ENCODE peak calls at places on chromosomes 2 and 18, in four cellular contexts. G is thoracic aorta, Y is Calu3, Q is IMR-90. O is an unnamed sample.

GRCh38 chr2:45833968-45834344 is 182.5 kb downstream of the PRKCE start:
- DNase-seq in G (no peak), Y (no peak), Q (no peak), O (no peak)

GRCh38 chr2:26922638-26923466 is 47.6 kb upstream of the MAPRE3 start:
- DNase-seq in Y (peak; percentile 61), G (no peak), Q (peak; percentile 6), O (no peak)

GRCh38 chr2:29393676-29394075 is 278.5 kb downstream of the CLIP4 start:
- DNase-seq in Q (no peak), G (no peak), Y (no peak), O (no peak)

GRCh38 chr2:222883420-222883819 is 22.6 kb downstream of the ACSL3 start:
- DNase-seq in G (no peak), Y (no peak), Q (no peak), O (no peak)

GRCh38 chr2:209638346-209638745 is 133.3 kb upstream of the UNC80 start:
- DNase-seq in Y (no peak), Q (peak; percentile 27), G (no peak), O (no peak)

GRCh38 chr2:182381225-182381624 is 45.6 kb downstream of the PDE1A start:
- DNase-seq in G (no peak), Y (no peak), Q (no peak), O (no peak)

GRCh38 chr2:167052825-167053224 is 164.5 kb downstream of the XIRP2 start:
- DNase-seq in Q (peak; percentile 84), Y (no peak), G (no peak), O (no peak)

GRCh38 chr2:182447843-182448242 is 21.0 kb upstream of the PDE1A start:
- DNase-seq in Q (peak; percentile 80), Y (no peak), G (no peak), O (no peak)

GRCh38 chr2:109727929-109728447 is 66.1 kb upstream of the RGPD5 start:
- DNase-seq in Y (no peak), G (no peak), Q (no peak), O (peak; percentile 17)

GRCh38 chr2:98894331-98895000 is 41.6 kb downstream of the CRACDL start:
- DNase-seq in Y (no peak), Q (no peak), G (no peak), O (peak; percentile 18)

GRCh38 chr2:181984814-181985631 is 630 bp upstream of the PPP1R1C start:
- DNase-seq in G (no peak), Q (peak; percentile 38), Y (no peak), O (no peak)

GRCh38 chr2:222024934-222025890 is 273.6 kb downstream of the PAX3 start:
- DNase-seq in G (no peak), Q (peak; percentile 42), Y (peak; percentile 36), O (no peak)

GRCh38 chr2:196291873-196292800 is 120.8 kb upstream of the STK17B start:
- DNase-seq in Y (peak; percentile 91), Q (no peak), G (no peak), O (no peak)

GRCh38 chr2:45892757-45893156 is 241.3 kb downstream of the PRKCE start:
- DNase-seq in G (no peak), Q (peak; percentile 50), Y (no peak), O (no peak)

GRCh38 chr2:108271691-108272253 is 16.9 kb upstream of the SULT1C2 start:
- DNase-seq in Q (peak; percentile 84), G (no peak), Y (peak; percentile 59), O (no peak)

GRCh38 chr2:178825183-178825582 is 18.0 kb upstream of the TTN start:
- DNase-seq in Q (peak; percentile 58), Y (no peak), G (no peak), O (no peak)

GRCh38 chr2:3280197-3280596 is 97.4 kb downstream of the EIPR1 start:
- DNase-seq in Q (no peak), Y (no peak), G (no peak), O (no peak)

GRCh38 chr2:11822746-11823411 is 76.4 kb downstream of the LPIN1 start:
- DNase-seq in Y (peak; percentile 24), Q (peak; percentile 66), G (no peak), O (no peak)

GRCh38 chr2:226215902-226216503 is 583.6 kb downstream of the IRS1 start:
- DNase-seq in Y (peak; percentile 60), G (no peak), Q (peak; percentile 54), O (peak; percentile 43)

GRCh38 chr18:59563386-59563785 is 133.8 kb downstream of the CCBE1 start:
- DNase-seq in G (no peak), Y (no peak), Q (no peak), O (no peak)

GRCh38 chr2:36277876-36278523 is 77.6 kb upstream of the CRIM1 start:
- DNase-seq in Y (no peak), G (no peak), Q (peak; percentile 25), O (no peak)

GRCh38 chr2:103161456-103162289 is 399.8 kb downstream of the TMEM182 start:
- DNase-seq in Q (peak; percentile 30), Y (peak; percentile 52), G (peak; percentile 5), O (no peak)

GRCh38 chr18:45666006-45666405 is 50.7 kb downstream of the SLC14A2 start:
- DNase-seq in Q (no peak), G (no peak), Y (no peak), O (no peak)

GRCh38 chr2:234839285-234839684 is 112.5 kb upstream of the SH3BP4 start:
- DNase-seq in Q (no peak), G (no peak), Y (no peak), O (no peak)

GRCh38 chr2:234293973-234294372 is 202.9 kb downstream of the ARL4C start:
- DNase-seq in Q (no peak), Y (no peak), G (no peak), O (peak; percentile 70)

GRCh38 chr2:11553661-11554429 is 20.0 kb downstream of the GREB1 start:
- DNase-seq in G (no peak), Q (peak; percentile 4), Y (no peak), O (no peak)

GRCh38 chr2:217121565-217121964 is 261.7 kb upstream of the TNP1 start:
- DNase-seq in Q (no peak), Y (no peak), G (no peak), O (no peak)

GRCh38 chr2:111161971-111162370 is 41.3 kb downstream of the BCL2L11 start:
- DNase-seq in G (no peak), Q (no peak), Y (no peak), O (no peak)

GRCh38 chr2:150475479-150476212 is 11.8 kb downstream of the RND3 start:
- DNase-seq in G (no peak), Y (no peak), Q (peak; percentile 23), O (no peak)

GRCh38 chr18:54995421-54995820 is 36.2 kb upstream of the CCDC68 start:
- DNase-seq in G (no peak), Q (no peak), Y (no peak), O (no peak)

GRCh38 chr2:118097657-118098056 is 9.4 kb downstream of the INSIG2 start:
- DNase-seq in G (no peak), Q (peak; percentile 38), Y (no peak), O (no peak)

GRCh38 chr2:212923393-212923792 is 228.0 kb downstream of the IKZF2 start:
- DNase-seq in G (no peak), Q (no peak), Y (no peak), O (no peak)

GRCh38 chr2:189534854-189535253 is 45.7 kb downstream of the SLC40A1 start:
- DNase-seq in G (no peak), Y (no peak), Q (peak; percentile 78), O (no peak)

GRCh38 chr2:18119883-18120282 is 241.4 kb downstream of the KCNS3 start:
- DNase-seq in Y (no peak), Q (peak; percentile 65), G (peak; percentile 3), O (no peak)

GRCh38 chr2:96533292-96534073 is 3.1 kb upstream of the ARID5A start:
- DNase-seq in Q (peak; percentile 34), G (peak; percentile 87), Y (no peak), O (peak; percentile 93)

DNA sequence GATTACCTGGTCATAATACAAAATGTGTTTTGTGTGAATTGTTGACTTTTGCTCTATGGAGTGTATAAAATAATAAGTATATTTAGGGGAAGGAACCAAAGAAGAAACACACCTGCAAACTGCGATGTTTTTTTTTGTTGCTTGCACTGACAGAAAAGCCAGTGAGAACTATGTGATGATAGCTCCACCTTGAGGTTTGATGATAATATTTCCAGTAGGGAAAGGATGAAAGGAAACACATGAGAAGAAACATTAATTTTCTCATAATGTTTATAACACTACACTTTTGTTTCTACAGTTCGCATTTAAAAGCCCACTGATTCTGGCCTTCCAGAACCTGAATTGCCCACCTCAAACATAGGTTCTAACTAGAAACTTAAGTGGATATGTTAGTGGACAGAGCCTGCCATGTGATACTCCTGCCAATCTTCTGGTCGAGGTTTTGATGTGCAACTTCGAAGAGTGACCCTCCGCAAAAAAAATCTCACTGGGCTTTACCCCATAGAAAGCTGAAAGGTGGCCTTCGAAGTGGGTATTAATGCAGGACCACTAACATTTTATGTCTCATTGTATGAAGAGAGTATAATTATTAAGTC is 476.4 kb upstream of the SPHKAP start:
- DNase-seq in Q (peak; percentile 46), G (no peak), Y (peak; percentile 29), O (no peak)
- TF ChIP-seq CTCF in Q (peak; percentile 51), G (peak; percentile 19), Y (no peak), O (no peak)

DNA sequence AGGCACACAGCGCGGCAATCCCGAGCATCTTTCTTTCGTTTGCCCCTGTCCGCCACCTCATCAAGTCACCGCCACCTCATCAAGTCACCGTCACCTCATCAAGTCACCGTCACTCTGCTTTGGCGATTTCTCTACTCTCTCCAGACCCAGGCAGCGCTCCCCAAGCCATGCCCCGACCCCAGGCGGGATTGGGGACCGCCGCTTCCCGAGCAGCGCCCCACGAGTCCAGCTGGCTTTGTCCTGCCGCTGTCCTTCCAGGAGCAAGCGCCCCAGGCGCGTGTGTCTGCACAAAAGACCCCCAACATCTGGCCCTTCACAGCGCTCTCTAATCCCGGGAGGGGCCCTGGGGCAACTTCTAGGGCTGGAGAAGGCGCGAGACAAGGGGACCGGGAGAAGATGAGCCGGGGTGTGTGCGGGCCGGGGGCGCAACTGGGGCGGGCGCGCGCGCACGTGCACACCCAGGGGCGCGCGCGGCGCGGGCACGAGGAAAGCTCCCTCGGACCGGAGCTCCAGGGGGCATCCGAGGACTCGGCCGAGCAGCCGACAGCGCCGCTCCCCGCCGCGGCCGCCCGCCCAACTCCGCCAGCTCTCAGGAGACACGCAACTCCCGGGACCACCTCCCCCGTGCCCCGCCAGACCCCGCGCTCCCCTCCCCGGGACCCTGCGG is 630 bp upstream of the RNF152 start:
- DNase-seq in G (no peak), Q (peak; percentile 61), Y (peak; percentile 64), O (no peak)
- TF ChIP-seq CTCF in G (peak; percentile 16), Q (peak; percentile 33), Y (no peak), O (no peak)

GRCh38 chr2:158619496-158619895 is 162.7 kb downstream of the PKP4 start:
- DNase-seq in Y (no peak), G (no peak), Q (peak; percentile 57), O (no peak)
- TF ChIP-seq CTCF in Y (no peak), G (no peak), Q (no peak), O (no peak)

GRCh38 chr2:58110765-58111164 is 64.2 kb downstream of the VRK2 start:
- DNase-seq in Q (no peak), G (no peak), Y (no peak), O (no peak)
- TF ChIP-seq CTCF in Q (no peak), G (no peak), Y (no peak), O (no peak)

DNA sequence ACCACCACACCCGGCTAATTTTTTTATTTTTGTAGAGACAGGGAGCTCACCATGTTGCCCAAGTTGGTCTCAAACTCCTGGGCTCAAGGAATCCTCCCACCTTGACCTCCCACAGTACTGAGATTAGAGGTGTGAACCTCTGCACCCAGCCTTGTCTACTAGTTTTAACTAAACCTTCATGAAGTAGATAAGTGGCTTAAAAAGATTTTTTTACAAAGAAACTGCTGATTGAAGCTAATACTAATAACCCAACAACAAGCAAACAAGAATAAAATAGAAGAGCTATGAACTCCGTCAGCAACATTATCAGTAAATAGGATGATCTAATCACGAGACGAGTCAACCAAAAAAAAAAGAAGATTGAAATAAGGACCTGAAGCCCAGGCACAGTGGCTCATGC is 18.8 kb downstream of the NDUFB3 start:
- DNase-seq in Y (no peak), Q (no peak), G (no peak), O (no peak)
- TF ChIP-seq CTCF in Y (no peak), Q (no peak), G (no peak), O (no peak)